ENCODE peak calls at places on chromosomes 6 and 20, in seven cellular contexts. C, Y, I, S, O, J and D are unnamed samples.

GRCh38 chr6:53437557-53438202 is 88.9 kb upstream of the ELOVL5 start:
- DNase-seq in C (no peak), Y (no peak), I (peak), S (no peak), O (peak), J (no peak), D (peak)

GRCh38 chr20:21033817-21034216 is 72.3 kb downstream of the LINC00237 start:
- DNase-seq in C (no peak), Y (no peak), I (no peak), S (no peak), O (no peak), J (no peak), D (no peak)

GRCh38 chr6:118198746-118199145 is 291.7 kb downstream of the SLC35F1 start:
- DNase-seq in C (no peak), Y (no peak), I (peak), S (no peak), O (peak), J (no peak), D (no peak)

GRCh38 chr6:11772109-11772830 is 6.3 kb downstream of the ADTRP start:
- DNase-seq in C (no peak), Y (no peak), I (peak), S (peak), O (peak), J (no peak), D (no peak)

GRCh38 chr6:100202417-100203194 is 208.6 kb upstream of the MCHR2 start:
- DNase-seq in C (no peak), Y (no peak), I (peak), S (no peak), O (peak), J (no peak), D (no peak)

GRCh38 chr6:34339971-34340370 is 52.5 kb downstream of the NUDT3 start:
- DNase-seq in C (no peak), Y (no peak), I (no peak), S (no peak), O (no peak), J (no peak), D (no peak)

GRCh38 chr20:63979549-63980316 is at the start of gene SAMD10:
- DNase-seq in C (peak), Y (peak), I (peak), S (peak), O (no peak), J (peak), D (no peak)

GRCh38 chr6:84773133-84773430 is 8.7 kb upstream of the TBX18 start:
- DNase-seq in C (no peak), Y (no peak), I (no peak), S (no peak), O (no peak), J (no peak), D (no peak)

GRCh38 chr6:20693466-20694063 is 159.3 kb downstream of the CDKAL1 start:
- DNase-seq in C (no peak), Y (no peak), I (peak), S (no peak), O (no peak), J (no peak), D (no peak)

GRCh38 chr20:31707994-31708744 is 14.5 kb downstream of the BCL2L1 start:
- DNase-seq in C (peak), Y (peak), I (no peak), S (no peak), O (no peak), J (peak), D (no peak)

GRCh38 chr6:104365835-104366234 is 493.9 kb downstream of the HACE1 start:
- DNase-seq in C (no peak), Y (no peak), I (no peak), S (no peak), O (no peak), J (no peak), D (no peak)

GRCh38 chr20:36818831-36819230 is 45.3 kb upstream of the DSN1 start:
- DNase-seq in C (no peak), Y (no peak), I (peak), S (no peak), O (no peak), J (no peak), D (no peak)

GRCh38 chr6:154951400-154952200 is 43.5 kb upstream of the TIAM2 start:
- DNase-seq in C (no peak), Y (no peak), I (no peak), S (no peak), O (no peak), J (no peak), D (no peak)

GRCh38 chr6:132275253-132275970 is 125.9 kb downstream of the MOXD1 start:
- DNase-seq in C (no peak), Y (peak), I (no peak), S (no peak), O (peak), J (no peak), D (no peak)

GRCh38 chr6:128848169-128848935 is 34.6 kb upstream of the LAMA2 start:
- DNase-seq in C (no peak), Y (no peak), I (peak), S (no peak), O (peak), J (no peak), D (no peak)

GRCh38 chr20:41133709-41134361 is 3.5 kb upstream of the PLCG1 start:
- DNase-seq in C (no peak), Y (no peak), I (no peak), S (no peak), O (no peak), J (no peak), D (no peak)

GRCh38 chr20:59645316-59645715 is 41.0 kb downstream of the PHACTR3 start:
- DNase-seq in C (no peak), Y (no peak), I (no peak), S (no peak), O (no peak), J (no peak), D (peak)

GRCh38 chr6:90086517-90086916 is 192.2 kb downstream of the GJA10 start:
- DNase-seq in C (no peak), Y (no peak), I (no peak), S (peak), O (no peak), J (no peak), D (no peak)

GRCh38 chr20:17909745-17910345 is 58.7 kb downstream of the SNX5 start:
- DNase-seq in C (no peak), Y (no peak), I (peak), S (no peak), O (no peak), J (no peak), D (no peak)

GRCh38 chr6:106039836-106040592 is 46.1 kb upstream of the PRDM1 start:
- DNase-seq in C (no peak), Y (no peak), I (no peak), S (no peak), O (no peak), J (no peak), D (no peak)

GRCh38 chr20:40743172-40743775 is 54.2 kb upstream of the MAFB start:
- DNase-seq in C (no peak), Y (no peak), I (no peak), S (no peak), O (no peak), J (no peak), D (no peak)

GRCh38 chr6:7701212-7701834 is 24.6 kb upstream of the BMP6 start:
- DNase-seq in C (no peak), Y (no peak), I (peak), S (no peak), O (no peak), J (no peak), D (no peak)

GRCh38 chr6:44650495-44650894 is 263.0 kb downstream of the CDC5L start:
- DNase-seq in C (no peak), Y (no peak), I (no peak), S (no peak), O (no peak), J (no peak), D (no peak)

GRCh38 chr20:29878281-29878741 is 1379.2 kb upstream of the DEFB115 start:
- DNase-seq in C (peak), Y (peak), I (peak), S (no peak), O (no peak), J (peak), D (peak)

GRCh38 chr6:63740709-63741108 is 105.1 kb downstream of the PHF3 start:
- DNase-seq in C (no peak), Y (no peak), I (peak), S (no peak), O (peak), J (no peak), D (no peak)

GRCh38 chr6:36682328-36683144 is 4.0 kb downstream of the CDKN1A start:
- DNase-seq in C (peak), Y (peak), I (no peak), S (peak), O (no peak), J (peak), D (no peak)

GRCh38 chr20:48051810-48052491 is 266.7 kb upstream of the SULF2 start:
- DNase-seq in C (no peak), Y (no peak), I (peak), S (peak), O (peak), J (no peak), D (no peak)

GRCh38 chr20:62227977-62228958 is 8.2 kb upstream of the HRH3 start:
- DNase-seq in C (no peak), Y (peak), I (no peak), S (no peak), O (no peak), J (no peak), D (no peak)

GRCh38 chr6:148128014-148128730 is 214.5 kb upstream of the SASH1 start:
- DNase-seq in C (no peak), Y (no peak), I (no peak), S (no peak), O (no peak), J (no peak), D (no peak)

GRCh38 chr20:13395232-13395631 is 174.2 kb downstream of the ISM1 start:
- DNase-seq in C (no peak), Y (no peak), I (no peak), S (no peak), O (no peak), J (no peak), D (no peak)

GRCh38 chr6:11535801-11536230 is 1.7 kb upstream of the TMEM170B start:
- DNase-seq in C (no peak), Y (peak), I (peak), S (no peak), O (peak), J (no peak), D (no peak)

GRCh38 chr6:1200706-1201105 is 111.2 kb upstream of the FOXQ1 start:
- DNase-seq in C (no peak), Y (no peak), I (no peak), S (no peak), O (no peak), J (no peak), D (no peak)

GRCh38 chr6:25487012-25487411 is 165.0 kb upstream of the SCGN start:
- DNase-seq in C (no peak), Y (no peak), I (no peak), S (no peak), O (no peak), J (no peak), D (no peak)

GRCh38 chr6:153167026-153167891 is 36.2 kb upstream of the RGS17 start:
- DNase-seq in C (no peak), Y (no peak), I (peak), S (no peak), O (peak), J (no peak), D (no peak)

GRCh38 chr6:136975089-136975715 is 53.1 kb downstream of the SLC35D3 start:
- DNase-seq in C (no peak), Y (no peak), I (no peak), S (no peak), O (no peak), J (no peak), D (no peak)

GRCh38 chr20:64065973-64066341 is 3.0 kb downstream of the TCEA2 start:
- DNase-seq in C (no peak), Y (no peak), I (peak), S (no peak), O (peak), J (no peak), D (no peak)

GRCh38 chr6:73747293-73747692 is 51.3 kb downstream of the CD109 start:
- DNase-seq in C (no peak), Y (no peak), I (no peak), S (no peak), O (no peak), J (no peak), D (no peak)

GRCh38 chr6:10406556-10406955 is 8.3 kb downstream of the TFAP2A start:
- DNase-seq in C (no peak), Y (no peak), I (no peak), S (no peak), O (no peak), J (no peak), D (no peak)

GRCh38 chr6:139655783-139656705 is 281.6 kb upstream of the CITED2 start:
- DNase-seq in C (no peak), Y (peak), I (no peak), S (no peak), O (no peak), J (no peak), D (no peak)

GRCh38 chr6:84193140-84193708 is 34.2 kb downstream of the CEP162 start:
- DNase-seq in C (no peak), Y (no peak), I (peak), S (no peak), O (peak), J (no peak), D (no peak)

GRCh38 chr20:49687595-49688567 is 25.8 kb downstream of the B4GALT5 start:
- DNase-seq in C (no peak), Y (no peak), I (no peak), S (no peak), O (no peak), J (no peak), D (no peak)
- H3K27ac ChIP-seq in C (no peak), Y (peak), I (peak), S (no peak), O (no peak), J (no peak), D (no peak)

GRCh38 chr6:16496210-16496609 is 257.8 kb downstream of the GMPR start:
- DNase-seq in C (no peak), Y (no peak), I (no peak), S (no peak), O (no peak), J (no peak), D (no peak)

GRCh38 chr6:16493802-16494201 is 255.4 kb downstream of the GMPR start:
- DNase-seq in C (no peak), Y (no peak), I (no peak), S (no peak), O (no peak), J (no peak), D (no peak)

GRCh38 chr6:16491666-16492322 is 253.4 kb downstream of the GMPR start:
- DNase-seq in C (no peak), Y (no peak), I (no peak), S (no peak), O (no peak), J (no peak), D (no peak)

GRCh38 chr6:16494781-16495180 is 256.4 kb downstream of the GMPR start:
- DNase-seq in C (no peak), Y (no peak), I (no peak), S (no peak), O (no peak), J (no peak), D (no peak)

DNA sequence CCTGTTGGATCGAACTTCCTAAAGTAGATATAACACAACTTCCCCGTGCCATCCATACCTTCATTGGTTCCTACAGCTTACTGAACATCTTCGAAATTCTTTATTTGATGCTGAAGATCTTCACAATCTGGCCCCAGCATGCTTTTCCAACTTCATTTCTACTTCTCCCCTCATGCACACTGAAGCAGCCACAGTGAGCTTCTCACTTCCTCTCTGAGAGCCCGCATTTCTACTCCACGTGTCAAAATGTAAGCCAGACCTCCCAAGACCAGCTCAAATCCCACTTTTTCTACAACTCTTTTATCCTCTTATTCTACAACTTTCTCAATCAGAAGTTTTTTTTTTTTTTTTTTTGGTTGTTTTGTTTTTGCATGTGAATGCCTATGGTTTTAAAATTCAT is 254.7 kb downstream of the GMPR start:
- DNase-seq in C (no peak), Y (no peak), I (no peak), S (no peak), O (no peak), J (no peak), D (no peak)
- H3K4me3 ChIP-seq in C (no peak), Y (no peak), I (no peak), S (no peak), O (no peak), J (no peak), D (no peak)

GRCh38 chr20:57609842-57610167 is 10.4 kb downstream of the ZBP1 start:
- DNase-seq in C (no peak), Y (no peak), I (no peak), S (no peak), O (no peak), J (no peak), D (no peak)
- TF ChIP-seq CTCF in C (no peak), Y (no peak), I (no peak), S (no peak), O (peak), J (no peak), D (no peak)

GRCh38 chr20:1802385-1803215 is 92.6 kb upstream of the SIRPA start:
- DNase-seq in C (peak), Y (no peak), I (peak), S (no peak), O (peak), J (peak), D (peak)

GRCh38 chr20:1805161-1805581 is 90.0 kb upstream of the SIRPA start:
- DNase-seq in C (no peak), Y (no peak), I (no peak), S (no peak), O (no peak), J (no peak), D (no peak)

GRCh38 chr20:1804129-1804503 is 91.1 kb upstream of the SIRPA start:
- DNase-seq in C (no peak), Y (no peak), I (no peak), S (no peak), O (no peak), J (no peak), D (no peak)

GRCh38 chr20:1804554-1804956 is 90.7 kb upstream of the SIRPA start:
- DNase-seq in C (no peak), Y (no peak), I (no peak), S (no peak), O (no peak), J (no peak), D (no peak)

GRCh38 chr20:1803216-1804128 is 91.7 kb upstream of the SIRPA start:
- DNase-seq in C (peak), Y (peak), I (peak), S (no peak), O (peak), J (peak), D (peak)
- H3K27ac ChIP-seq in C (peak), Y (peak), I (no peak), S (peak), O (no peak), J (peak), D (peak)